ENCODE peak calls at places on chromosomes 13 and 19, in four cellular contexts. G is psoas muscle, H is HFF-Myc, D is KBM-7. O is an unnamed sample.

GRCh38 chr19:21496876-21497275 is 8.5 kb upstream of the ZNF429 start:
- DNase-seq in G (no peak), D (no peak), H (no peak), O (no peak)

GRCh38 chr19:485122-485521 is 11.2 kb upstream of the MADCAM1 start:
- DNase-seq in D (no peak), G (peak; percentile 3), H (no peak), O (no peak)

GRCh38 chr19:56660381-56661105 is 11.0 kb downstream of the ZNF835 start:
- DNase-seq in H (no peak), G (no peak), D (peak; percentile 7), O (no peak)

GRCh38 chr19:10818306-10819123 is 17.5 kb downstream of the TMED1 start:
- DNase-seq in G (no peak), H (no peak), D (no peak), O (no peak)

GRCh38 chr19:47351545-47351944 is 2.4 kb downstream of the DHX34 start:
- DNase-seq in G (no peak), H (no peak), D (no peak), O (no peak)

GRCh38 chr13:69324109-69324886 is 783.3 kb upstream of the ATXN8OS start:
- DNase-seq in D (peak; percentile 56), G (no peak), H (no peak), O (peak; percentile 38)

GRCh38 chr19:42048992-42049391 is 21.0 kb downstream of the GRIK5 start:
- DNase-seq in H (no peak), D (no peak), G (no peak), O (no peak)

GRCh38 chr19:8022275-8022674 is 16.8 kb upstream of the ELAVL1 start:
- DNase-seq in G (no peak), D (no peak), H (no peak), O (no peak)

GRCh38 chr19:18775586-18776287 is 15.4 kb downstream of the COMP start:
- DNase-seq in G (no peak), D (no peak), H (no peak), O (no peak)

GRCh38 chr19:18233224-18233825 is 7.1 kb upstream of the PDE4C start:
- DNase-seq in D (peak; percentile 68), G (peak; percentile 66), H (no peak), O (peak; percentile 46)

GRCh38 chr13:83325454-83325853 is 556.8 kb downstream of the SLITRK1 start:
- DNase-seq in D (no peak), G (no peak), H (peak; percentile 29), O (no peak)

O was measured in MV-4-11.